ENCODE peak calls at places on chromosome 11, in ten cellular contexts. I is fibroblast of pulmonary artery; D is GM03348; U is neuronal stem cell; L is stimulated activated CD8-positive, alpha-beta memory T cell treated with anti-CD3 and anti-CD28 coated beads, Interleukin-7, amount 100 ng/mL, for 1 hour; G is nephron progenitor cell; Z is nucleus accumbens; R is effector CD4-positive, alpha-beta T cell; N is ovary; B is skeletal muscle cell. K is an unnamed sample.

GRCh38 chr11:108035690-108036089 is 27.0 kb downstream of the CUL5 start:
- DNase-seq in Z (no peak), I (no peak), U (no peak), G (no peak), N (no peak), R (no peak), D (no peak), L (no peak), B (no peak), K (no peak)

GRCh38 chr11:8068605-8069221 is 12.3 kb upstream of the TUB start:
- DNase-seq in N (no peak), G (no peak), B (peak; percentile 55), L (no peak), I (peak; percentile 77), U (no peak), D (peak; percentile 73), Z (no peak), R (no peak), K (peak; percentile 74)

GRCh38 chr11:59857444-59858434 is 8.5 kb downstream of the TCN1 start:
- DNase-seq in G (no peak), D (no peak), U (no peak), R (no peak), B (no peak), I (peak; percentile 35), N (no peak), Z (no peak), L (no peak), K (no peak)

GRCh38 chr11:4713241-4713640 is 8.7 kb downstream of the MMP26 start:
- DNase-seq in N (no peak), B (no peak), D (no peak), R (no peak), Z (peak; percentile 3), U (no peak), I (no peak), L (no peak), G (no peak), K (no peak)

GRCh38 chr11:64208796-64209562 is 2.5 kb downstream of the FERMT3 start:
- DNase-seq in N (no peak), G (no peak), L (no peak), D (no peak), U (no peak), R (no peak), I (no peak), B (no peak), Z (no peak), K (no peak)

GRCh38 chr11:68843703-68844312 is 2.1 kb upstream of the CPT1A start:
- DNase-seq in Z (no peak), U (no peak), L (peak; percentile 51), G (peak; percentile 66), R (peak; percentile 63), B (no peak), N (peak; percentile 72), I (no peak), D (no peak), K (no peak)

GRCh38 chr11:79694368-79694767 is 253.5 kb upstream of the TENM4 start:
- DNase-seq in I (no peak), B (no peak), U (no peak), N (no peak), G (no peak), L (no peak), Z (no peak), D (no peak), R (no peak), K (no peak)

GRCh38 chr11:17385926-17386325 is 2.5 kb downstream of the KCNJ11 start:
- DNase-seq in R (no peak), L (no peak), U (no peak), Z (no peak), D (no peak), N (no peak), B (no peak), G (no peak), I (no peak), K (no peak)

GRCh38 chr11:76823481-76824028 is 37.2 kb upstream of the ACER3 start:
- DNase-seq in G (no peak), U (no peak), N (no peak), B (no peak), Z (no peak), D (no peak), I (peak; percentile 94), R (no peak), L (no peak), K (no peak)

GRCh38 chr11:111378773-111379499 is at the start of gene POU2AF1:
- DNase-seq in L (peak; percentile 14), N (no peak), G (no peak), R (peak; percentile 48), U (no peak), I (peak; percentile 6), D (peak; percentile 60), Z (no peak), B (peak; percentile 16), K (no peak)

GRCh38 chr11:65489706-65490310 is 9.0 kb upstream of the MALAT1 start:
- DNase-seq in R (no peak), L (no peak), B (no peak), N (no peak), D (no peak), U (no peak), Z (no peak), I (peak; percentile 60), G (peak; percentile 28), K (no peak)

GRCh38 chr11:27285761-27286160 is 77.3 kb downstream of the CCDC34 start:
- DNase-seq in Z (no peak), I (no peak), R (no peak), D (no peak), G (no peak), N (no peak), B (no peak), L (no peak), U (no peak), K (no peak)

GRCh38 chr11:22778642-22779041 is 51.0 kb downstream of the SVIP start:
- DNase-seq in D (no peak), L (no peak), I (no peak), U (no peak), G (no peak), Z (no peak), N (no peak), B (no peak), R (no peak), K (no peak)

GRCh38 chr11:121687961-121688566 is 235.3 kb upstream of the SORL1-AS1 start:
- DNase-seq in U (no peak), N (no peak), D (peak; percentile 18), B (peak; percentile 53), Z (no peak), R (no peak), L (no peak), G (peak; percentile 59), I (peak; percentile 35), K (peak; percentile 23)

GRCh38 chr11:12598330-12599256 is 75.6 kb upstream of the TEAD1 start:
- DNase-seq in G (no peak), Z (no peak), I (peak; percentile 24), L (no peak), N (no peak), B (no peak), U (no peak), R (no peak), D (peak; percentile 41), K (no peak)

GRCh38 chr11:117002639-117003305 is 95.5 kb downstream of the SIK3 start:
- DNase-seq in Z (no peak), B (no peak), U (no peak), L (no peak), D (no peak), I (no peak), G (no peak), N (no peak), R (no peak), K (no peak)

GRCh38 chr11:71214553-71215371 is 37.6 kb downstream of the SHANK2 start:
- DNase-seq in L (no peak), D (no peak), Z (no peak), G (no peak), R (no peak), N (no peak), B (no peak), U (no peak), I (no peak), K (no peak)

GRCh38 chr11:11845551-11845950 is 3.8 kb downstream of the USP47 start:
- DNase-seq in B (no peak), N (no peak), U (no peak), I (no peak), Z (no peak), G (no peak), D (no peak), R (no peak), L (no peak), K (no peak)

GRCh38 chr11:129364143-129364654 is 11.4 kb upstream of the BARX2 start:
- DNase-seq in L (peak; percentile 49), D (peak; percentile 90), R (peak; percentile 49), N (peak; percentile 35), U (peak; percentile 87), Z (peak; percentile 26), G (peak; percentile 91), I (peak; percentile 88), B (peak; percentile 49), K (peak; percentile 63)

GRCh38 chr11:60570970-60571369 is 55.8 kb downstream of the MS4A13 start:
- DNase-seq in B (no peak), U (no peak), G (no peak), Z (no peak), D (no peak), N (no peak), R (no peak), I (no peak), L (no peak), K (no peak)

GRCh38 chr11:57406337-57406904 is 16.0 kb upstream of the PRG2 start:
- DNase-seq in N (no peak), Z (no peak), B (no peak), D (peak; percentile 27), G (no peak), L (no peak), U (no peak), I (peak; percentile 29), R (no peak), K (no peak)

GRCh38 chr11:2298795-2299747 is 2.6 kb downstream of the C11orf21 start:
- DNase-seq in B (no peak), G (peak; percentile 47), D (no peak), I (no peak), U (peak; percentile 36), L (no peak), R (no peak), Z (no peak), N (no peak), K (no peak)

GRCh38 chr11:65013692-65014145 is 241 bp upstream of the ARL2 start:
- DNase-seq in R (peak; percentile 80), G (peak; percentile 94), D (peak; percentile 94), U (peak; percentile 93), L (peak; percentile 75), N (peak; percentile 93), Z (peak; percentile 87), I (peak; percentile 89), B (peak; percentile 61), K (peak; percentile 70)

GRCh38 chr11:76609736-76610370 is 60.7 kb downstream of the LRRC32 start:
- DNase-seq in D (peak; percentile 55), L (no peak), N (peak; percentile 39), B (no peak), G (no peak), U (no peak), Z (no peak), I (no peak), R (no peak), K (no peak)

GRCh38 chr11:13222285-13222684 is 55.3 kb upstream of the BMAL1 start:
- DNase-seq in R (no peak), N (no peak), B (no peak), L (no peak), G (no peak), U (no peak), Z (no peak), I (no peak), D (no peak), K (no peak)

GRCh38 chr11:68460741-68461283 is at the start of gene PPP6R3:
- DNase-seq in U (no peak), N (no peak), G (no peak), B (no peak), I (no peak), R (no peak), Z (no peak), D (peak; percentile 85), L (no peak), K (no peak)

GRCh38 chr11:120690406-120690805 is 178.9 kb downstream of the GRIK4 start:
- DNase-seq in R (no peak), G (no peak), N (no peak), U (no peak), I (no peak), D (no peak), Z (no peak), B (no peak), L (no peak), K (no peak)

GRCh38 chr11:66951927-66952337 is 6.3 kb downstream of the PC start:
- DNase-seq in U (no peak), G (no peak), I (peak; percentile 32), L (no peak), B (peak; percentile 60), Z (no peak), N (no peak), R (no peak), D (no peak), K (no peak)

K was measured in AG04450.